ENCODE peak calls at places on chromosomes 12 and 14, in five cellular contexts. O, G, T, U and Z are unnamed samples.
A peak's percentile ranks its signal among the peaks of the same experiment; 100 is the strongest.

GRCh38 chr12:124240493-124240892 is 54.4 kb upstream of the RFLNA start:
- ATAC-seq in U (peak; percentile 100), T (peak; percentile 58), G (peak; percentile 73), O (no peak), Z (no peak)

GRCh38 chr12:132362966-132363660 is 33.7 kb upstream of the GALNT9 start:
- ATAC-seq in T (no peak), O (no peak), G (no peak), U (no peak), Z (no peak)

GRCh38 chr14:63212209-63212608 is 8.0 kb downstream of the RHOJ start:
- ATAC-seq in U (no peak), T (no peak), O (no peak), G (no peak), Z (no peak)

GRCh38 chr12:126224032-126224431 is 1158.8 kb downstream of the AACS start:
- ATAC-seq in G (no peak), T (no peak), U (no peak), O (no peak), Z (no peak)

GRCh38 chr14:82239205-82239604 is 705.6 kb upstream of the SEL1L start:
- ATAC-seq in T (no peak), U (no peak), O (no peak), G (no peak), Z (no peak)

GRCh38 chr14:74519316-74520074 is 25.9 kb downstream of the ISCA2 start:
- ATAC-seq in T (peak; percentile 66), O (no peak), U (peak; percentile 32), G (no peak), Z (no peak)

GRCh38 chr12:130868412-130868811 is 3.5 kb upstream of the RAN start:
- ATAC-seq in G (no peak), T (no peak), U (no peak), O (no peak), Z (no peak)

GRCh38 chr12:4112734-4113396 is 160.7 kb upstream of the CCND2 start:
- ATAC-seq in O (no peak), G (no peak), T (no peak), U (no peak), Z (no peak)

GRCh38 chr12:107361970-107362369 is 268.6 kb upstream of the CRY1 start:
- ATAC-seq in U (no peak), G (no peak), T (no peak), O (no peak), Z (no peak)

GRCh38 chr14:102500724-102501123 is 8.9 kb downstream of the ANKRD9 start:
- ATAC-seq in U (no peak), T (peak; percentile 32), G (no peak), O (peak; percentile 7), Z (no peak)

GRCh38 chr14:96053600-96054381 is 14.6 kb downstream of the C14orf132 start:
- ATAC-seq in U (no peak), O (peak; percentile 94), G (no peak), T (no peak), Z (peak; percentile 97)

GRCh38 chr12:115451151-115451784 is 767.3 kb upstream of the TBX3 start:
- ATAC-seq in G (peak; percentile 7), O (no peak), T (no peak), U (no peak), Z (no peak)

GRCh38 chr12:9347328-9348127 is 139.3 kb upstream of the PZP start:
- ATAC-seq in O (no peak), T (no peak), U (peak; percentile 49), G (no peak), Z (no peak)

DNA sequence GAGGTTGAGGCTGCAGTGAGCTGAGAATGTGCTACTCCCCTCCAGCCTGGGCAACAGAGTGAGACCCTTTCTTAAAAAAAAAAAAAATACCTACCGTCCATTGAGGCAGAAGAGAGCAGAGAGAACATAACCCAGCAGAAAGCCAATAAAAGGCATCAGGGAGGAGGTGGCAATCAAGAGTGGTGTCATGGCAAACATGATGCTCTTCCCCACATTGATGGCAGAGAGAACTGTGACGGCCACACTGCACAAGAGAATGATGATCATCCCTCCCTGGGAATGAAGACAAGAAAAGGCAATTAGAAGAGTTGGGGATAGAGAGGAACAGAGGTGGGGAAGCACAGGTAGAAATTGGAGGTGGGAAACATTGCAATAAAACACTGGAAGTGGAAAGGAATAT is 12.1 kb downstream of the SRSF5 start:
- ATAC-seq in G (peak; percentile 2), O (no peak), T (no peak), U (peak; percentile 11), Z (no peak)
- TF ChIP-seq POLR2A in G (no peak), O (no peak), T (peak; percentile 67), U (peak; percentile 47), Z (no peak)

GRCh38 chr14:68397371-68397779 is 395.5 kb downstream of the ZFP36L1 start:
- ATAC-seq in U (no peak), O (peak; percentile 88), G (peak; percentile 46), T (no peak), Z (peak; percentile 53)
- TF ChIP-seq POLR2AphosphoS5 in U (no peak), O (peak; percentile 88), G (no peak), T (no peak), Z (no peak)

GRCh38 chr14:77760381-77761204 is at the start of gene SNW1:
- ATAC-seq in O (peak; percentile 98), T (peak; percentile 95), U (peak; percentile 94), G (peak; percentile 95), Z (peak; percentile 99)
- TF ChIP-seq POLR2A in O (peak; percentile 78), T (peak; percentile 88), U (peak; percentile 84), G (peak; percentile 81), Z (peak; percentile 70)

GRCh38 chr12:12877789-12878455 is 13.4 kb upstream of the GPRC5A start:
- ATAC-seq in T (no peak), O (peak; percentile 56), G (no peak), U (no peak), Z (no peak)
- TF ChIP-seq POLR2AphosphoS5 in T (no peak), O (no peak), G (no peak), U (no peak), Z (no peak)

DNA sequence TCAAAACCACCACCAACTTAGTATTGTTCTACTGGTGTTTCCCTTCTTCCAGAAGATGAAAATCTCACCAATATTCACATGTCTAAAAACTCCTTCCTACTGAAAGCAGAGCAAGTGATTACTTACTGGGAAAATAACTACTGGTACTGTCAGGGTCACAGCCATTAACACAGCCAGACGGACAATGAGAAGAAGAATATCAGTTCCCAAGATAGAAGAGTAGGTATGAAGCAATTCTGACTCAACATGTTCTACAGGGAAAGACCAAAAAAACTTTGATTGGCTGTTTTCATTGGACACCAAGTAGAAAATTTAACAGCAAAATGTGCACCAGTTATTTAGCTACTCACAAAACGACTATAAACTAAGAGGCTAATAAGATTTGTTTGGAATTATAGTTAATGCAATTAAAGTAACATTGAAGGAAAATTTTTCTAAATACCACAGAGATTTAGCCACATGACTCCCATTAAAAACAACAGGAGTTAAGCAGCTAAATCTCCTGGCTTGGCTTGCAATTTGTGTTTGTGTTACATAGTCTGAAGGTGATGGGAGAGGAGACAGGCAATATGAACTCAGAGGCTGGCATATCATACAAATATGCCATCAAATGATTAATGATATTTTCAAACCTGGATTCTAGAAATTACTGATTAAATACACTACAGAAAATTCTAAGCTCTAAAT is 9.5 kb downstream of the SLC38A2 start:
- ATAC-seq in G (no peak), U (no peak), T (no peak), O (no peak), Z (no peak)
- TF ChIP-seq POLR2A in G (peak; percentile 43), U (no peak), T (no peak), O (no peak), Z (no peak)

GRCh38 chr14:76781648-76782051 is 20.4 kb downstream of the VASH1 start:
- ATAC-seq in G (no peak), O (no peak), U (peak; percentile 15), T (peak; percentile 18), Z (no peak)
- TF ChIP-seq POLR2AphosphoS5 in G (no peak), O (no peak), U (no peak), T (no peak), Z (no peak)

GRCh38 chr14:100246809-100247428 is 8.0 kb downstream of the YY1 start:
- ATAC-seq in O (peak; percentile 73), T (peak; percentile 43), G (peak; percentile 88), U (peak; percentile 70), Z (peak; percentile 50)
- TF ChIP-seq POLR2A in O (no peak), T (no peak), G (no peak), U (no peak), Z (no peak)

GRCh38 chr12:62793256-62794217 is 141.4 kb downstream of the PPM1H start:
- ATAC-seq in O (peak; percentile 96), G (peak; percentile 59), T (peak; percentile 84), U (peak; percentile 87), Z (peak; percentile 77)
- TF ChIP-seq POLR2AphosphoS5 in O (peak; percentile 9), G (no peak), T (no peak), U (no peak), Z (peak; percentile 48)